ENCODE peak calls at places on chromosomes 3 and 15, in five cellular contexts. P is LoVo; A is bronchial epithelial cell; R is stimulated activated CD8-positive, alpha-beta memory T cell treated with anti-CD3 and anti-CD28 coated beads, Interleukin-4, amount 100 ng/mL, for 48 hours; F is IMR-90. K is an unnamed sample.
A peak's percentile ranks its signal among the peaks of the same experiment; 100 is the strongest.

GRCh38 chr3:88984832-88985231 is 122.6 kb upstream of the EPHA3 start:
- DNase-seq in F (no peak), A (no peak), R (no peak), P (no peak), K (no peak)

GRCh38 chr3:170226426-170226960 is 4.3 kb downstream of the PRKCI start:
- DNase-seq in F (peak; percentile 51), R (no peak), P (no peak), A (peak; percentile 29), K (peak; percentile 25)

GRCh38 chr3:137767146-137768020 is 3.3 kb downstream of the SOX14 start:
- DNase-seq in A (no peak), P (no peak), R (no peak), F (no peak), K (no peak)

GRCh38 chr3:122621112-122621511 is 43.7 kb downstream of the PARP15 start:
- DNase-seq in R (no peak), F (no peak), P (no peak), A (no peak), K (no peak)

GRCh38 chr15:39099524-39099923 is 481.4 kb upstream of the THBS1 start:
- DNase-seq in P (no peak), R (no peak), A (no peak), F (peak; percentile 40), K (no peak)

GRCh38 chr3:128217702-128218475 is 64.6 kb downstream of the EEFSEC start:
- DNase-seq in A (peak; percentile 12), P (peak; percentile 26), F (peak; percentile 79), R (no peak), K (peak; percentile 74)

GRCh38 chr3:56131976-56132590 is 336.2 kb downstream of the ERC2 start:
- DNase-seq in A (peak; percentile 97), R (peak; percentile 23), F (peak; percentile 95), P (peak; percentile 60), K (peak; percentile 92)

GRCh38 chr3:49305608-49306007 is 28.6 kb upstream of the C3orf62 start:
- DNase-seq in P (no peak), F (no peak), R (no peak), A (no peak), K (no peak)

GRCh38 chr15:90481023-90481422 is 48.7 kb upstream of the CRTC3 start:
- DNase-seq in R (peak; percentile 47), A (no peak), P (no peak), F (no peak), K (peak; percentile 30)

K was measured in fibroblast of pulmonary artery.